ENCODE peak calls at places on chromosome 4, in seven cellular contexts. Z, Y, L, O, F, U and X are unnamed samples.

GRCh38 chr4:177574446-177574845 is 132.2 kb upstream of the AGA start:
- DNase-seq in Z (no peak), Y (peak), L (no peak), O (no peak), F (no peak), U (no peak), X (no peak)

GRCh38 chr4:7307391-7308099 is 115.2 kb downstream of the SORCS2 start:
- DNase-seq in Z (no peak), Y (no peak), L (no peak), O (no peak), F (no peak), U (no peak), X (no peak)

GRCh38 chr4:101019941-101020401 is 327.4 kb downstream of the PPP3CA start:
- DNase-seq in Z (no peak), Y (no peak), L (no peak), O (no peak), F (no peak), U (no peak), X (no peak)

GRCh38 chr4:96164814-96165351 is 325.0 kb downstream of the PDHA2 start:
- DNase-seq in Z (peak), Y (peak), L (no peak), O (no peak), F (no peak), U (peak), X (no peak)

GRCh38 chr4:18669390-18669789 is 647.8 kb upstream of the LCORL start:
- DNase-seq in Z (no peak), Y (no peak), L (no peak), O (no peak), F (no peak), U (no peak), X (no peak)

GRCh38 chr4:95572304-95572991 is 23.7 kb upstream of the UNC5C start:
- DNase-seq in Z (no peak), Y (no peak), L (no peak), O (peak), F (peak), U (no peak), X (no peak)

GRCh38 chr4:10157478-10158354 is 41.1 kb upstream of the WDR1 start:
- DNase-seq in Z (peak), Y (peak), L (peak), O (peak), F (peak), U (peak), X (peak)

GRCh38 chr4:89836897-89837384 is at the start of gene SNCA:
- DNase-seq in Z (peak), Y (peak), L (peak), O (peak), F (peak), U (no peak), X (peak)

GRCh38 chr4:90718926-90719325 is 591.7 kb downstream of the CCSER1 start:
- DNase-seq in Z (no peak), Y (no peak), L (no peak), O (no peak), F (no peak), U (no peak), X (no peak)

GRCh38 chr4:23058113-23058512 is 365.4 kb downstream of the GBA3 start:
- DNase-seq in Z (no peak), Y (no peak), L (no peak), O (no peak), F (no peak), U (no peak), X (no peak)